ENCODE peak calls at places on chromosomes 6 and 20, in nine cellular contexts. One of them, this sample, is unnamed.

GRCh38 chr20:25020345-25020744 is 27.8 kb upstream of the APMAP start:
- DNase-seq in stimulated activated CD4-positive, alpha-beta T cell treated with anti-CD3 and anti-CD28 coated beads, TNF-alpha, amount 100 ng/mL, for 48 hours: no peak
- DNase-seq in HEK293T: no peak
- DNase-seq in iPS DF 6.9: no peak
- DNase-seq in NAMALWA: no peak
- DNase-seq in cardiac septum: peak
- DNase-seq in spleen: no peak
- DNase-seq in Calu3: no peak
- DNase-seq in CD8-positive, alpha-beta memory T cell: no peak
- DNase-seq in this sample: no peak

GRCh38 chr6:87936065-87936464 is 111.6 kb upstream of the SPACA1 start:
- DNase-seq in spleen: no peak
- DNase-seq in HEK293T: no peak
- DNase-seq in cardiac septum: no peak
- DNase-seq in Calu3: no peak
- DNase-seq in CD8-positive, alpha-beta memory T cell: no peak
- DNase-seq in stimulated activated CD4-positive, alpha-beta T cell treated with anti-CD3 and anti-CD28 coated beads, TNF-alpha, amount 100 ng/mL, for 48 hours: no peak
- DNase-seq in NAMALWA: no peak
- DNase-seq in iPS DF 6.9: no peak
- DNase-seq in this sample: no peak

GRCh38 chr6:147434508-147434907 is 74.0 kb upstream of the SAMD5 start:
- DNase-seq in cardiac septum: no peak
- DNase-seq in CD8-positive, alpha-beta memory T cell: no peak
- DNase-seq in NAMALWA: no peak
- DNase-seq in iPS DF 6.9: no peak
- DNase-seq in Calu3: no peak
- DNase-seq in spleen: no peak
- DNase-seq in HEK293T: no peak
- DNase-seq in stimulated activated CD4-positive, alpha-beta T cell treated with anti-CD3 and anti-CD28 coated beads, TNF-alpha, amount 100 ng/mL, for 48 hours: no peak
- DNase-seq in this sample: no peak

GRCh38 chr6:139713911-139714527 is 339.6 kb upstream of the CITED2 start:
- DNase-seq in stimulated activated CD4-positive, alpha-beta T cell treated with anti-CD3 and anti-CD28 coated beads, TNF-alpha, amount 100 ng/mL, for 48 hours: no peak
- DNase-seq in cardiac septum: no peak
- DNase-seq in HEK293T: no peak
- DNase-seq in NAMALWA: no peak
- DNase-seq in CD8-positive, alpha-beta memory T cell: no peak
- DNase-seq in spleen: no peak
- DNase-seq in Calu3: no peak
- DNase-seq in iPS DF 6.9: no peak
- DNase-seq in this sample: no peak

GRCh38 chr20:15561707-15562106 is 1011.5 kb downstream of the KIF16B start:
- DNase-seq in spleen: no peak
- DNase-seq in NAMALWA: no peak
- DNase-seq in cardiac septum: no peak
- DNase-seq in CD8-positive, alpha-beta memory T cell: no peak
- DNase-seq in HEK293T: no peak
- DNase-seq in iPS DF 6.9: no peak
- DNase-seq in Calu3: no peak
- DNase-seq in stimulated activated CD4-positive, alpha-beta T cell treated with anti-CD3 and anti-CD28 coated beads, TNF-alpha, amount 100 ng/mL, for 48 hours: no peak
- DNase-seq in this sample: no peak

GRCh38 chr6:56406276-56407269 is 159.2 kb upstream of the COL21A1 start:
- DNase-seq in HEK293T: no peak
- DNase-seq in iPS DF 6.9: no peak
- DNase-seq in CD8-positive, alpha-beta memory T cell: no peak
- DNase-seq in NAMALWA: no peak
- DNase-seq in cardiac septum: no peak
- DNase-seq in Calu3: no peak
- DNase-seq in spleen: no peak
- DNase-seq in stimulated activated CD4-positive, alpha-beta T cell treated with anti-CD3 and anti-CD28 coated beads, TNF-alpha, amount 100 ng/mL, for 48 hours: no peak
- DNase-seq in this sample: no peak

GRCh38 chr6:5584072-5584471 is 322.8 kb downstream of the FARS2 start:
- DNase-seq in iPS DF 6.9: no peak
- DNase-seq in spleen: no peak
- DNase-seq in cardiac septum: no peak
- DNase-seq in HEK293T: no peak
- DNase-seq in stimulated activated CD4-positive, alpha-beta T cell treated with anti-CD3 and anti-CD28 coated beads, TNF-alpha, amount 100 ng/mL, for 48 hours: no peak
- DNase-seq in Calu3: no peak
- DNase-seq in CD8-positive, alpha-beta memory T cell: no peak
- DNase-seq in NAMALWA: no peak
- DNase-seq in this sample: no peak

GRCh38 chr20:7358670-7359069 is 581.6 kb downstream of the HAO1 start:
- DNase-seq in CD8-positive, alpha-beta memory T cell: no peak
- DNase-seq in iPS DF 6.9: no peak
- DNase-seq in NAMALWA: no peak
- DNase-seq in HEK293T: no peak
- DNase-seq in Calu3: no peak
- DNase-seq in stimulated activated CD4-positive, alpha-beta T cell treated with anti-CD3 and anti-CD28 coated beads, TNF-alpha, amount 100 ng/mL, for 48 hours: no peak
- DNase-seq in spleen: no peak
- DNase-seq in cardiac septum: no peak
- DNase-seq in this sample: no peak

GRCh38 chr20:23937303-23938117 is 51.1 kb downstream of the GGTLC1 start:
- DNase-seq in spleen: peak
- DNase-seq in Calu3: peak
- DNase-seq in NAMALWA: peak
- DNase-seq in iPS DF 6.9: peak
- DNase-seq in CD8-positive, alpha-beta memory T cell: peak
- DNase-seq in cardiac septum: peak
- DNase-seq in stimulated activated CD4-positive, alpha-beta T cell treated with anti-CD3 and anti-CD28 coated beads, TNF-alpha, amount 100 ng/mL, for 48 hours: peak
- DNase-seq in HEK293T: peak
- DNase-seq in this sample: peak

GRCh38 chr20:4605166-4605565 is 116.5 kb upstream of the PRND start:
- DNase-seq in Calu3: no peak
- DNase-seq in CD8-positive, alpha-beta memory T cell: no peak
- DNase-seq in NAMALWA: no peak
- DNase-seq in iPS DF 6.9: no peak
- DNase-seq in HEK293T: no peak
- DNase-seq in cardiac septum: no peak
- DNase-seq in spleen: no peak
- DNase-seq in stimulated activated CD4-positive, alpha-beta T cell treated with anti-CD3 and anti-CD28 coated beads, TNF-alpha, amount 100 ng/mL, for 48 hours: no peak
- DNase-seq in this sample: no peak

GRCh38 chr6:48553449-48553848 is 442.5 kb upstream of the PTCHD4 start:
- DNase-seq in cardiac septum: no peak
- DNase-seq in HEK293T: no peak
- DNase-seq in spleen: no peak
- DNase-seq in NAMALWA: no peak
- DNase-seq in iPS DF 6.9: no peak
- DNase-seq in Calu3: no peak
- DNase-seq in stimulated activated CD4-positive, alpha-beta T cell treated with anti-CD3 and anti-CD28 coated beads, TNF-alpha, amount 100 ng/mL, for 48 hours: no peak
- DNase-seq in CD8-positive, alpha-beta memory T cell: no peak
- DNase-seq in this sample: no peak

GRCh38 chr6:119526609-119527605 is 177.3 kb upstream of the MAN1A1 start:
- DNase-seq in cardiac septum: no peak
- DNase-seq in iPS DF 6.9: no peak
- DNase-seq in Calu3: no peak
- DNase-seq in CD8-positive, alpha-beta memory T cell: no peak
- DNase-seq in spleen: no peak
- DNase-seq in NAMALWA: no peak
- DNase-seq in HEK293T: peak
- DNase-seq in stimulated activated CD4-positive, alpha-beta T cell treated with anti-CD3 and anti-CD28 coated beads, TNF-alpha, amount 100 ng/mL, for 48 hours: no peak
- DNase-seq in this sample: no peak

GRCh38 chr6:51550243-51550642 is 537.2 kb downstream of the PKHD1 start:
- DNase-seq in NAMALWA: no peak
- DNase-seq in iPS DF 6.9: no peak
- DNase-seq in Calu3: no peak
- DNase-seq in cardiac septum: no peak
- DNase-seq in stimulated activated CD4-positive, alpha-beta T cell treated with anti-CD3 and anti-CD28 coated beads, TNF-alpha, amount 100 ng/mL, for 48 hours: no peak
- DNase-seq in spleen: no peak
- DNase-seq in CD8-positive, alpha-beta memory T cell: no peak
- DNase-seq in HEK293T: no peak
- DNase-seq in this sample: no peak

GRCh38 chr6:18308070-18308735 is 43.9 kb upstream of the DEK start:
- DNase-seq in Calu3: no peak
- DNase-seq in NAMALWA: no peak
- DNase-seq in stimulated activated CD4-positive, alpha-beta T cell treated with anti-CD3 and anti-CD28 coated beads, TNF-alpha, amount 100 ng/mL, for 48 hours: no peak
- DNase-seq in HEK293T: no peak
- DNase-seq in iPS DF 6.9: no peak
- DNase-seq in cardiac septum: no peak
- DNase-seq in CD8-positive, alpha-beta memory T cell: no peak
- DNase-seq in spleen: no peak
- DNase-seq in this sample: no peak

GRCh38 chr6:132209351-132209750 is 191.9 kb downstream of the MOXD1 start:
- DNase-seq in spleen: no peak
- DNase-seq in HEK293T: no peak
- DNase-seq in Calu3: peak
- DNase-seq in iPS DF 6.9: no peak
- DNase-seq in stimulated activated CD4-positive, alpha-beta T cell treated with anti-CD3 and anti-CD28 coated beads, TNF-alpha, amount 100 ng/mL, for 48 hours: no peak
- DNase-seq in cardiac septum: no peak
- DNase-seq in NAMALWA: no peak
- DNase-seq in CD8-positive, alpha-beta memory T cell: no peak
- DNase-seq in this sample: no peak

GRCh38 chr6:31356946-31357466 is at the start of gene HLA-B:
- DNase-seq in NAMALWA: peak
- DNase-seq in stimulated activated CD4-positive, alpha-beta T cell treated with anti-CD3 and anti-CD28 coated beads, TNF-alpha, amount 100 ng/mL, for 48 hours: peak
- DNase-seq in spleen: peak
- DNase-seq in CD8-positive, alpha-beta memory T cell: peak
- DNase-seq in cardiac septum: peak
- DNase-seq in Calu3: peak
- DNase-seq in iPS DF 6.9: peak
- DNase-seq in HEK293T: peak
- DNase-seq in this sample: peak

GRCh38 chr20:46359233-46359751 is 47.1 kb downstream of the ELMO2 start:
- DNase-seq in iPS DF 6.9: no peak
- DNase-seq in Calu3: no peak
- DNase-seq in cardiac septum: no peak
- DNase-seq in CD8-positive, alpha-beta memory T cell: no peak
- DNase-seq in stimulated activated CD4-positive, alpha-beta T cell treated with anti-CD3 and anti-CD28 coated beads, TNF-alpha, amount 100 ng/mL, for 48 hours: no peak
- DNase-seq in HEK293T: no peak
- DNase-seq in spleen: no peak
- DNase-seq in NAMALWA: no peak
- DNase-seq in this sample: no peak

GRCh38 chr6:100171533-100172321 is 177.7 kb upstream of the MCHR2 start:
- DNase-seq in iPS DF 6.9: no peak
- DNase-seq in HEK293T: no peak
- DNase-seq in stimulated activated CD4-positive, alpha-beta T cell treated with anti-CD3 and anti-CD28 coated beads, TNF-alpha, amount 100 ng/mL, for 48 hours: no peak
- DNase-seq in cardiac septum: no peak
- DNase-seq in NAMALWA: no peak
- DNase-seq in CD8-positive, alpha-beta memory T cell: no peak
- DNase-seq in Calu3: no peak
- DNase-seq in spleen: no peak
- DNase-seq in this sample: no peak

GRCh38 chr6:106442351-106442750 is 81.8 kb downstream of the CRYBG1 start:
- DNase-seq in NAMALWA: no peak
- DNase-seq in CD8-positive, alpha-beta memory T cell: no peak
- DNase-seq in iPS DF 6.9: no peak
- DNase-seq in cardiac septum: no peak
- DNase-seq in spleen: no peak
- DNase-seq in HEK293T: no peak
- DNase-seq in Calu3: no peak
- DNase-seq in stimulated activated CD4-positive, alpha-beta T cell treated with anti-CD3 and anti-CD28 coated beads, TNF-alpha, amount 100 ng/mL, for 48 hours: no peak
- DNase-seq in this sample: no peak

GRCh38 chr6:6586167-6586566 is 2.4 kb upstream of the LY86 start:
- DNase-seq in NAMALWA: peak
- DNase-seq in iPS DF 6.9: no peak
- DNase-seq in spleen: no peak
- DNase-seq in HEK293T: no peak
- DNase-seq in Calu3: no peak
- DNase-seq in CD8-positive, alpha-beta memory T cell: no peak
- DNase-seq in stimulated activated CD4-positive, alpha-beta T cell treated with anti-CD3 and anti-CD28 coated beads, TNF-alpha, amount 100 ng/mL, for 48 hours: no peak
- DNase-seq in cardiac septum: no peak
- DNase-seq in this sample: no peak

GRCh38 chr6:170035896-170036295 is 255.0 kb downstream of the DLL1 start:
- DNase-seq in CD8-positive, alpha-beta memory T cell: no peak
- DNase-seq in NAMALWA: no peak
- DNase-seq in spleen: peak
- DNase-seq in HEK293T: no peak
- DNase-seq in stimulated activated CD4-positive, alpha-beta T cell treated with anti-CD3 and anti-CD28 coated beads, TNF-alpha, amount 100 ng/mL, for 48 hours: no peak
- DNase-seq in cardiac septum: peak
- DNase-seq in iPS DF 6.9: no peak
- DNase-seq in Calu3: no peak
- DNase-seq in this sample: no peak

GRCh38 chr6:1382331-1382882 is 7.0 kb upstream of the FOXF2 start:
- DNase-seq in spleen: no peak
- DNase-seq in HEK293T: no peak
- DNase-seq in Calu3: no peak
- DNase-seq in cardiac septum: no peak
- DNase-seq in iPS DF 6.9: no peak
- DNase-seq in CD8-positive, alpha-beta memory T cell: no peak
- DNase-seq in stimulated activated CD4-positive, alpha-beta T cell treated with anti-CD3 and anti-CD28 coated beads, TNF-alpha, amount 100 ng/mL, for 48 hours: no peak
- DNase-seq in NAMALWA: no peak
- DNase-seq in this sample: no peak

GRCh38 chr20:49616154-49617007 is 48.4 kb upstream of the PTGIS start:
- DNase-seq in HEK293T: no peak
- DNase-seq in cardiac septum: no peak
- DNase-seq in NAMALWA: no peak
- DNase-seq in Calu3: no peak
- DNase-seq in CD8-positive, alpha-beta memory T cell: no peak
- DNase-seq in stimulated activated CD4-positive, alpha-beta T cell treated with anti-CD3 and anti-CD28 coated beads, TNF-alpha, amount 100 ng/mL, for 48 hours: no peak
- DNase-seq in spleen: peak
- DNase-seq in iPS DF 6.9: no peak
- DNase-seq in this sample: no peak

GRCh38 chr6:158642805-158643489 is 1.6 kb downstream of the DYNLT1 start:
- DNase-seq in NAMALWA: no peak
- DNase-seq in spleen: no peak
- DNase-seq in stimulated activated CD4-positive, alpha-beta T cell treated with anti-CD3 and anti-CD28 coated beads, TNF-alpha, amount 100 ng/mL, for 48 hours: no peak
- DNase-seq in cardiac septum: no peak
- DNase-seq in iPS DF 6.9: no peak
- DNase-seq in CD8-positive, alpha-beta memory T cell: no peak
- DNase-seq in HEK293T: no peak
- DNase-seq in Calu3: no peak
- DNase-seq in this sample: no peak

GRCh38 chr6:158285321-158285960 is 26.8 kb upstream of the TULP4 start:
- DNase-seq in Calu3: no peak
- DNase-seq in CD8-positive, alpha-beta memory T cell: no peak
- DNase-seq in iPS DF 6.9: no peak
- DNase-seq in NAMALWA: no peak
- DNase-seq in stimulated activated CD4-positive, alpha-beta T cell treated with anti-CD3 and anti-CD28 coated beads, TNF-alpha, amount 100 ng/mL, for 48 hours: no peak
- DNase-seq in HEK293T: no peak
- DNase-seq in cardiac septum: no peak
- DNase-seq in spleen: no peak
- DNase-seq in this sample: no peak

GRCh38 chr6:124881898-124882579 is 80.2 kb upstream of the RNF217 start:
- DNase-seq in CD8-positive, alpha-beta memory T cell: no peak
- DNase-seq in Calu3: no peak
- DNase-seq in spleen: no peak
- DNase-seq in stimulated activated CD4-positive, alpha-beta T cell treated with anti-CD3 and anti-CD28 coated beads, TNF-alpha, amount 100 ng/mL, for 48 hours: no peak
- DNase-seq in cardiac septum: no peak
- DNase-seq in iPS DF 6.9: no peak
- DNase-seq in HEK293T: no peak
- DNase-seq in NAMALWA: peak
- DNase-seq in this sample: no peak

GRCh38 chr6:34237316-34237721 is 646 bp downstream of the HMGA1 start:
- DNase-seq in NAMALWA: peak
- DNase-seq in CD8-positive, alpha-beta memory T cell: peak
- DNase-seq in Calu3: no peak
- DNase-seq in spleen: no peak
- DNase-seq in stimulated activated CD4-positive, alpha-beta T cell treated with anti-CD3 and anti-CD28 coated beads, TNF-alpha, amount 100 ng/mL, for 48 hours: no peak
- DNase-seq in HEK293T: peak
- DNase-seq in iPS DF 6.9: no peak
- DNase-seq in cardiac septum: no peak
- DNase-seq in this sample: peak

GRCh38 chr6:43113431-43114260 is 37.5 kb downstream of the PTK7 start:
- DNase-seq in HEK293T: no peak
- DNase-seq in stimulated activated CD4-positive, alpha-beta T cell treated with anti-CD3 and anti-CD28 coated beads, TNF-alpha, amount 100 ng/mL, for 48 hours: no peak
- DNase-seq in CD8-positive, alpha-beta memory T cell: no peak
- DNase-seq in NAMALWA: no peak
- DNase-seq in cardiac septum: peak
- DNase-seq in spleen: peak
- DNase-seq in Calu3: no peak
- DNase-seq in iPS DF 6.9: no peak
- DNase-seq in this sample: no peak

GRCh38 chr6:56204134-56204533 is 43.2 kb downstream of the COL21A1 start:
- DNase-seq in cardiac septum: no peak
- DNase-seq in stimulated activated CD4-positive, alpha-beta T cell treated with anti-CD3 and anti-CD28 coated beads, TNF-alpha, amount 100 ng/mL, for 48 hours: no peak
- DNase-seq in Calu3: no peak
- DNase-seq in HEK293T: no peak
- DNase-seq in spleen: no peak
- DNase-seq in NAMALWA: no peak
- DNase-seq in CD8-positive, alpha-beta memory T cell: no peak
- DNase-seq in iPS DF 6.9: no peak
- DNase-seq in this sample: no peak

GRCh38 chr6:105781248-105781647 is 304.9 kb upstream of the PRDM1 start:
- DNase-seq in spleen: no peak
- DNase-seq in CD8-positive, alpha-beta memory T cell: no peak
- DNase-seq in Calu3: peak
- DNase-seq in NAMALWA: no peak
- DNase-seq in HEK293T: no peak
- DNase-seq in cardiac septum: no peak
- DNase-seq in stimulated activated CD4-positive, alpha-beta T cell treated with anti-CD3 and anti-CD28 coated beads, TNF-alpha, amount 100 ng/mL, for 48 hours: peak
- DNase-seq in iPS DF 6.9: no peak
- DNase-seq in this sample: no peak

GRCh38 chr6:139655783-139656705 is 281.6 kb upstream of the CITED2 start:
- DNase-seq in CD8-positive, alpha-beta memory T cell: no peak
- DNase-seq in HEK293T: peak
- DNase-seq in spleen: no peak
- DNase-seq in Calu3: peak
- DNase-seq in NAMALWA: no peak
- DNase-seq in stimulated activated CD4-positive, alpha-beta T cell treated with anti-CD3 and anti-CD28 coated beads, TNF-alpha, amount 100 ng/mL, for 48 hours: no peak
- DNase-seq in iPS DF 6.9: no peak
- DNase-seq in cardiac septum: no peak
- DNase-seq in this sample: no peak

This sample was measured in T-helper 17 cell.